ENCODE peak calls at places on chromosomes 11 and 22, in ten cellular contexts. N, A, H, O, K, E, T, S, D and P are unnamed samples.

GRCh38 chr11:70365536-70365912 is 32.8 kb upstream of the CTTN start:
- DNase-seq in E (no peak), A (no peak), H (no peak), O (no peak), N (no peak), T (no peak), D (no peak), S (no peak), K (no peak), P (no peak)

GRCh38 chr11:61480936-61481335 is 27.6 kb upstream of the LRRC10B start:
- DNase-seq in O (no peak), H (no peak), T (no peak), A (no peak), D (peak), S (no peak), K (no peak), N (no peak), E (peak), P (no peak)

GRCh38 chr22:18056161-18056666 is 21.6 kb upstream of the PEX26 start:
- DNase-seq in O (no peak), A (no peak), E (peak), T (no peak), K (no peak), S (peak), H (no peak), N (no peak), D (no peak), P (no peak)

GRCh38 chr22:40190501-40190900 is 12.8 kb downstream of the TNRC6B start:
- DNase-seq in O (no peak), H (no peak), K (no peak), A (no peak), N (no peak), T (no peak), S (no peak), D (no peak), E (no peak), P (no peak)

GRCh38 chr11:92811341-92811740 is 158.1 kb upstream of the MTNR1B start:
- DNase-seq in K (no peak), E (no peak), T (no peak), H (no peak), S (no peak), N (no peak), A (no peak), O (no peak), D (no peak), P (peak)

GRCh38 chr22:49769691-49770315 is 57.9 kb downstream of the BRD1 start:
- DNase-seq in S (peak), H (no peak), K (no peak), T (peak), N (peak), D (no peak), A (no peak), E (no peak), O (peak), P (no peak)

GRCh38 chr11:120682026-120682649 is 170.6 kb downstream of the GRIK4 start:
- DNase-seq in H (no peak), O (no peak), T (no peak), A (no peak), S (no peak), D (no peak), E (no peak), K (no peak), N (no peak), P (no peak)

GRCh38 chr22:19645391-19645790 is 68.9 kb upstream of the SEPTIN5 start:
- DNase-seq in H (no peak), A (no peak), O (no peak), K (no peak), S (no peak), T (no peak), N (no peak), D (no peak), E (no peak), P (no peak)

GRCh38 chr11:12717851-12718291 is 43.6 kb downstream of the TEAD1 start:
- DNase-seq in D (no peak), S (no peak), K (no peak), E (peak), N (peak), H (peak), O (no peak), A (no peak), T (no peak), P (no peak)

GRCh38 chr11:35363246-35364100 is 55.9 kb downstream of the SLC1A2 start:
- DNase-seq in D (peak), K (no peak), N (no peak), T (no peak), A (no peak), S (no peak), O (peak), H (no peak), E (no peak), P (no peak)

GRCh38 chr22:35649636-35650250 is 1.5 kb downstream of the APOL6 start:
- DNase-seq in S (peak), D (no peak), T (no peak), K (no peak), E (no peak), O (no peak), A (no peak), N (no peak), H (no peak), P (no peak)

GRCh38 chr11:90243534-90243933 is 20.7 kb upstream of the CHORDC1 start:
- DNase-seq in H (no peak), E (no peak), A (no peak), N (no peak), S (no peak), K (peak), D (no peak), T (no peak), O (no peak), P (no peak)

GRCh38 chr11:118311518-118311917 is 7.0 kb downstream of the CD3E start:
- DNase-seq in H (no peak), K (no peak), D (no peak), S (no peak), T (no peak), E (no peak), O (no peak), A (no peak), N (no peak), P (no peak)

GRCh38 chr22:19035474-19036228 is 86.6 kb downstream of the DGCR2 start:
- DNase-seq in H (no peak), T (no peak), E (peak), D (no peak), S (no peak), K (no peak), N (no peak), A (no peak), O (no peak), P (no peak)

GRCh38 chr11:89184021-89184420 is 6.3 kb downstream of the TYR start:
- DNase-seq in E (peak), K (no peak), N (no peak), T (no peak), S (no peak), D (no peak), O (no peak), A (no peak), H (no peak), P (no peak)

GRCh38 chr22:23781065-23781464 is 5.7 kb upstream of the SMARCB1 start:
- DNase-seq in D (no peak), N (no peak), T (no peak), K (no peak), A (no peak), E (no peak), H (no peak), O (no peak), S (no peak), P (no peak)

GRCh38 chr11:44992774-44993173 is 42.1 kb upstream of the TP53I11 start:
- DNase-seq in D (no peak), T (no peak), E (no peak), S (no peak), N (no peak), K (no peak), O (no peak), A (no peak), H (no peak), P (no peak)

GRCh38 chr11:36306888-36307287 is 10.8 kb downstream of the PRR5L start:
- DNase-seq in S (no peak), N (no peak), H (peak), E (no peak), K (no peak), A (no peak), T (no peak), D (no peak), O (no peak), P (no peak)

GRCh38 chr11:7547091-7547490 is 33.3 kb downstream of the PPFIBP2 start:
- DNase-seq in E (no peak), K (no peak), S (no peak), D (no peak), O (no peak), A (no peak), N (no peak), H (no peak), T (no peak), P (no peak)

GRCh38 chr22:21568207-21569075 is 927 bp downstream of the UBE2L3 start:
- DNase-seq in O (peak), E (peak), T (peak), A (no peak), N (peak), H (peak), D (peak), S (peak), K (no peak), P (no peak)

GRCh38 chr22:29004647-29005371 is 56.8 kb downstream of the C22orf31 start:
- DNase-seq in D (peak), K (no peak), O (peak), T (peak), E (no peak), S (no peak), A (no peak), H (peak), N (no peak), P (no peak)

GRCh38 chr22:45098056-45098455 is 65.7 kb upstream of the NUP50 start:
- DNase-seq in N (no peak), K (no peak), S (no peak), O (no peak), E (no peak), H (peak), A (no peak), T (no peak), D (no peak), P (no peak)

GRCh38 chr22:29266564-29267461 is 968 bp downstream of the RHBDD3 start:
- DNase-seq in N (no peak), T (no peak), H (no peak), S (peak), O (no peak), A (no peak), K (no peak), E (peak), D (no peak), P (no peak)

GRCh38 chr11:84628871-84629625 is 998.1 kb downstream of the DLG2 start:
- DNase-seq in T (no peak), A (no peak), O (no peak), H (no peak), N (no peak), E (no peak), K (peak), S (no peak), D (no peak), P (no peak)

GRCh38 chr11:11973361-11973800 is 35.0 kb downstream of the DKK3 start:
- DNase-seq in N (no peak), K (no peak), O (peak), A (no peak), E (peak), T (no peak), S (no peak), D (peak), H (no peak), P (no peak)

GRCh38 chr22:44025171-44026065 is 1.3 kb downstream of the PARVB start:
- DNase-seq in E (no peak), K (no peak), T (peak), A (no peak), D (no peak), N (no peak), S (peak), H (peak), O (peak), P (no peak)

GRCh38 chr22:47647720-47648119 is 885.3 kb downstream of the TBC1D22A start:
- DNase-seq in A (no peak), H (no peak), T (no peak), K (no peak), O (no peak), D (no peak), E (no peak), S (no peak), N (no peak), P (no peak)

GRCh38 chr11:61111786-61112517 is 9.7 kb downstream of the CD5 start:
- DNase-seq in E (peak), O (no peak), H (peak), K (no peak), N (no peak), A (no peak), S (peak), D (no peak), T (no peak), P (no peak)

GRCh38 chr11:46557684-46558151 is 36.1 kb downstream of the AMBRA1 start:
- DNase-seq in A (no peak), O (no peak), H (no peak), K (no peak), S (no peak), T (peak), N (no peak), D (no peak), E (peak), P (no peak)

GRCh38 chr11:120183701-120184141 is 27.1 kb upstream of the OAF start:
- DNase-seq in T (no peak), A (no peak), O (peak), S (peak), H (no peak), K (no peak), N (no peak), E (no peak), D (no peak), P (no peak)

GRCh38 chr22:18024276-18024939 is at the start of gene MICAL3:
- DNase-seq in K (peak), D (no peak), A (peak), S (peak), T (peak), O (peak), H (peak), E (peak), N (peak), P (no peak)

GRCh38 chr11:32172771-32173170 is 81.9 kb downstream of the RCN1 start:
- DNase-seq in O (no peak), T (no peak), K (no peak), N (no peak), E (peak), D (no peak), H (no peak), A (no peak), S (no peak), P (no peak)

GRCh38 chr11:97909544-97910394 is 1111.0 kb upstream of the CNTN5 start:
- DNase-seq in S (no peak), T (no peak), N (no peak), O (no peak), H (no peak), A (no peak), E (peak), K (no peak), D (no peak), P (no peak)

GRCh38 chr11:96748639-96749370 is 359.0 kb downstream of the JRKL start:
- DNase-seq in H (no peak), K (no peak), O (no peak), N (no peak), T (no peak), S (no peak), D (no peak), A (no peak), E (peak), P (no peak)